ENCODE peak calls at places on chromosomes 7 and 10, in four cellular contexts. D is IMR-90, E is trophoblast cell, W is H1. G is an unnamed sample.

GRCh38 chr7:28144266-28144665 is 36.3 kb downstream of the JAZF1 start:
- DNase-seq in D (no peak), E (no peak), W (no peak), G (peak)

GRCh38 chr10:119113805-119114732 is 10.2 kb downstream of the DENND10 start:
- DNase-seq in D (peak), E (peak), W (no peak), G (no peak)

GRCh38 chr10:75575940-75576339 is 144.5 kb downstream of the LRMDA start:
- DNase-seq in D (no peak), E (no peak), W (no peak), G (no peak)

GRCh38 chr10:117461766-117462423 is 80.7 kb upstream of the EMX2 start:
- DNase-seq in D (peak), E (no peak), W (no peak), G (peak)

GRCh38 chr7:47327698-47328391 is 254.1 kb downstream of the TNS3 start:
- DNase-seq in D (peak), E (peak), W (peak), G (peak)

GRCh38 chr7:156577645-156578577 is 62.7 kb upstream of the RNF32 start:
- DNase-seq in D (no peak), E (no peak), W (no peak), G (no peak)

GRCh38 chr10:123862421-123863188 is 29.0 kb downstream of the CPXM2 start:
- DNase-seq in D (no peak), E (no peak), W (no peak), G (no peak)

GRCh38 chr10:44830022-44830421 is 81.1 kb upstream of the TMEM72 start:
- DNase-seq in D (peak), E (no peak), W (no peak), G (no peak)

GRCh38 chr7:100568176-100568935 is 5.3 kb downstream of the SAP25 start:
- DNase-seq in D (no peak), E (no peak), W (no peak), G (no peak)

GRCh38 chr10:118246340-118247247 is 95.5 kb downstream of the FAM204A start:
- DNase-seq in D (no peak), E (no peak), W (no peak), G (no peak)

GRCh38 chr7:5699467-5699866 is 82.0 kb downstream of the RNF216 start:
- DNase-seq in D (peak), E (no peak), W (no peak), G (no peak)

GRCh38 chr7:2034291-2035201 is 198.2 kb downstream of the MAD1L1 start:
- DNase-seq in D (no peak), E (no peak), W (no peak), G (no peak)

GRCh38 chr7:7526006-7526405 is 9.7 kb downstream of the COL28A1 start:
- DNase-seq in D (no peak), E (no peak), W (no peak), G (no peak)

GRCh38 chr7:83947260-83947659 is 247.3 kb downstream of the SEMA3A start:
- DNase-seq in D (no peak), E (peak), W (peak), G (peak)

GRCh38 chr7:55964802-55965470 is 551 bp downstream of the NIPSNAP2 start:
- DNase-seq in D (peak), E (peak), W (no peak), G (peak)

GRCh38 chr7:104552102-104552501 is 223.7 kb downstream of the LHFPL3 start:
- DNase-seq in D (peak), E (peak), W (peak), G (peak)

GRCh38 chr10:42988069-42988468 is 88.8 kb upstream of the RET start:
- DNase-seq in D (no peak), E (no peak), W (no peak), G (no peak)

DNA sequence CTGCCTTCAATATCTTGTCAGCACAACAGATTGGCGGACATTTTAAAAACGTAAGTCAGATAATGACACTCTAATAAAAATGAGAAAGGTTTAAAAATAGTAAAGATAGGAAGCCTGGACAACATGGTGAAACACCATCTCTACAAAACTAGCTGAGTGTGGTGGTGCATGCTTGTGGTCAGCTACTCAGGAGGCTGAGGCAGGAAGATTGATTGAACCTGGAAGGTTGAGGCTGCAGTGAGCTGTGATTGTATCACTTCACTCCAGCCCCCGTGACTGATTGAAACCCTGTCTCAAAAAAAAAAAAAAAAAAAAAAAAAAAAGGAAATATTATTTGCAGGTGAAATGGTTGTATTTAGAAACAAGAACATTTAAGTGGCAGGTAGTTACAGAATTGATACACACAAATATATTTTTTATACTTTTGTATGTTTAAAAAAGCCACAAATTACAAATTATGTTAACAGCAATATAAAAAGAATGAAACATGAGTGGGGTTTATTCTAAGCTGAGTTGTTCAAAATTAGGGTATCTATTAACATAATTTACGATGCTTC is 141.9 kb downstream of the ADK start:
- DNase-seq in D (peak), E (no peak), W (no peak), G (no peak)
- H3K27ac ChIP-seq in D (peak), E (no peak), W (no peak), G (no peak)

GRCh38 chr7:82050134-82050533 is 280.3 kb upstream of the HGF start:
- DNase-seq in D (peak), E (peak), W (no peak), G (peak)
- H4K8ac ChIP-seq in D (no peak), E (no peak), W (no peak), G (no peak)

GRCh38 chr7:64945776-64946175 is 42.7 kb downstream of the ZNF273 start:
- DNase-seq in D (no peak), E (no peak), W (no peak), G (no peak)
- H2AK5ac ChIP-seq in D (no peak), E (no peak), W (no peak), G (no peak)

DNA sequence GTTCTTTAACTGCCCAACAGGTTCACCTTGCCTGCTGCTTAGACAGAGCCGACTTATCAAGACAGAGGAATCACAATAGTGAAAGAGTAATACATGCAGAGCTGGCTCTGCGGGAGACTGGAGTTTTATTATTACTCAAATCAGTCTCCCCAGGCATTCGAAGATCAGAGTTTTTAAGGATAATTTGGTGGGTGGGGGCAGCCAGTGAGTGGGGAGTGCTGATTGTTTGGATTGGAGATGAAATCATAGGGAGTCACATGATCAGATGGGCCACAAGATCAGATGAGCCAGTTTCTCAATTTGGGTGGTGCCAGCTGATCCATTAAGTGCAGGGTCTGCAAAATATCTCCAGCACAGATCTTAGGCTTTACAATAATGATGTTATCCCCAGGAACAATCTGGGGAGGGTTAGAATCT is 131.3 kb downstream of the AKR1D1 start:
- DNase-seq in D (no peak), E (no peak), W (peak), G (peak)
- H3K27ac ChIP-seq in D (no peak), E (no peak), W (peak), G (peak)

GRCh38 chr7:116172353-116172752 is 38.0 kb upstream of the TES start:
- DNase-seq in D (peak), E (no peak), W (no peak), G (no peak)
- H4K8ac ChIP-seq in D (no peak), E (no peak), W (no peak), G (no peak)